ENCODE peak calls at places on chromosomes 6 and 20, in five cellular contexts. Z, Y, C, R and K are unnamed samples.

GRCh38 chr6:167892835-167893234 is 66.1 kb downstream of the AFDN start:
- DNase-seq in R (no peak), Z (no peak), Y (no peak), C (no peak), K (no peak)

GRCh38 chr6:63899550-63899949 is 263.9 kb downstream of the PHF3 start:
- DNase-seq in C (no peak), R (no peak), Y (no peak), Z (no peak), K (peak)

GRCh38 chr6:119511024-119511423 is 161.5 kb upstream of the MAN1A1 start:
- DNase-seq in Z (no peak), R (no peak), Y (no peak), C (no peak), K (no peak)

GRCh38 chr6:47134476-47135189 is 92.5 kb upstream of the ADGRF1 start:
- DNase-seq in R (no peak), C (no peak), Z (no peak), Y (no peak), K (no peak)

GRCh38 chr6:23655502-23655901 is 470.5 kb upstream of the NRSN1 start:
- DNase-seq in R (no peak), C (no peak), Z (no peak), Y (no peak), K (no peak)

GRCh38 chr6:170516783-170517616 is 36.1 kb downstream of the PSMB1 start:
- DNase-seq in R (peak), Y (peak), C (peak), Z (no peak), K (peak)

GRCh38 chr6:119077643-119078448 is 618 bp downstream of the FAM184A start:
- DNase-seq in R (peak), Z (no peak), C (peak), Y (peak), K (peak)

GRCh38 chr6:110681543-110682459 is 133.5 kb downstream of the CDK19 start:
- DNase-seq in R (no peak), Z (no peak), C (no peak), Y (no peak), K (no peak)

GRCh38 chr6:111589366-111589765 is 16.3 kb downstream of the TRAF3IP2 start:
- DNase-seq in Y (peak), R (no peak), Z (no peak), C (peak), K (peak)

GRCh38 chr6:146915671-146916127 is 288.5 kb upstream of the STXBP5 start:
- DNase-seq in R (no peak), C (no peak), Y (no peak), Z (no peak), K (no peak)
- TF ChIP-seq POLR2A in R (no peak), C (no peak), Y (no peak), Z (no peak), K (no peak)

GRCh38 chr6:31615748-31616147 is 714 bp downstream of the AIF1 start:
- DNase-seq in Y (no peak), R (no peak), C (no peak), Z (no peak), K (no peak)
- TF ChIP-seq POLR2A in Y (no peak), R (no peak), C (no peak), Z (no peak), K (no peak)

GRCh38 chr6:209432-210103 is 82.7 kb upstream of the DUSP22 start:
- DNase-seq in Z (no peak), Y (no peak), R (no peak), C (peak), K (no peak)
- TF ChIP-seq POLR2A in Z (no peak), Y (no peak), R (no peak), C (no peak), K (no peak)

GRCh38 chr20:50731055-50731929 is at the start of gene PARD6B:
- DNase-seq in Z (peak), C (peak), Y (peak), R (peak), K (peak)
- TF ChIP-seq POLR2A in Z (peak), C (peak), Y (peak), R (peak), K (peak)